ENCODE peak calls at places on chromosomes 1 and 21, in eight cellular contexts. A, Z, I, J, B, P, M and O are unnamed samples. For H3K4me1, the result is how much of the 10 kb centered on the place peaks cover.

GRCh38 chr1:222136869-222137268 is 395.0 kb upstream of the DUSP10 start:
- DNase-seq in A (no peak), Z (no peak), I (no peak), J (no peak), B (no peak), P (no peak), M (no peak), O (no peak)

GRCh38 chr1:228810385-228810784 is 75.1 kb downstream of the RHOU start:
- DNase-seq in A (no peak), Z (peak), I (no peak), J (no peak), B (no peak), P (no peak), M (no peak), O (no peak)

GRCh38 chr1:216883518-216883917 is 160.3 kb upstream of the ESRRG start:
- DNase-seq in A (no peak), Z (no peak), I (no peak), J (no peak), B (no peak), P (no peak), M (no peak), O (no peak)

GRCh38 chr1:199759268-199759724 is 268.2 kb upstream of the NR5A2 start:
- DNase-seq in A (peak), Z (peak), I (no peak), J (no peak), B (peak), P (no peak), M (peak), O (no peak)

GRCh38 chr1:231962636-231963035 is 336.0 kb downstream of the DISC1 start:
- DNase-seq in A (no peak), Z (no peak), I (no peak), J (no peak), B (no peak), P (no peak), M (no peak), O (no peak)

GRCh38 chr1:43931711-43932660 is 1.6 kb upstream of the ARTN start:
- DNase-seq in A (no peak), Z (no peak), I (no peak), J (no peak), B (no peak), P (no peak), M (no peak), O (no peak)

GRCh38 chr1:182990413-182991144 is 32.6 kb upstream of the LAMC1 start:
- DNase-seq in A (no peak), Z (no peak), I (peak), J (no peak), B (peak), P (no peak), M (peak), O (no peak)

GRCh38 chr1:241883159-241883558 is 35.2 kb downstream of the EXO1 start:
- DNase-seq in A (no peak), Z (no peak), I (no peak), J (no peak), B (no peak), P (no peak), M (no peak), O (no peak)

GRCh38 chr1:208929575-208929974 is 653.9 kb upstream of the CAMK1G start:
- DNase-seq in A (no peak), Z (no peak), I (no peak), J (no peak), B (no peak), P (no peak), M (no peak), O (no peak)

GRCh38 chr1:164261691-164262240 is 297.2 kb upstream of the PBX1 start:
- DNase-seq in A (no peak), Z (no peak), I (no peak), J (no peak), B (no peak), P (no peak), M (no peak), O (no peak)

GRCh38 chr1:93988634-93989350 is 79.6 kb upstream of the GCLM start:
- DNase-seq in A (no peak), Z (no peak), I (no peak), J (no peak), B (no peak), P (no peak), M (no peak), O (no peak)

GRCh38 chr1:211547710-211548109 is 31.3 kb downstream of the SLC30A1 start:
- DNase-seq in A (no peak), Z (peak), I (no peak), J (no peak), B (no peak), P (no peak), M (no peak), O (no peak)

GRCh38 chr1:70033266-70033873 is 172.0 kb downstream of the LRRC40 start:
- DNase-seq in A (no peak), Z (no peak), I (no peak), J (no peak), B (no peak), P (no peak), M (no peak), O (no peak)

GRCh38 chr1:40030528-40031135 is 9.9 kb upstream of the CAP1 start:
- DNase-seq in A (no peak), Z (no peak), I (no peak), J (no peak), B (no peak), P (no peak), M (no peak), O (no peak)

GRCh38 chr1:222521299-222522104 is 26.4 kb downstream of the HHIPL2 start:
- DNase-seq in A (peak), Z (no peak), I (no peak), J (no peak), B (no peak), P (no peak), M (no peak), O (no peak)

GRCh38 chr1:155080250-155081228 is 1.9 kb downstream of the EFNA3 start:
- DNase-seq in A (no peak), Z (no peak), I (no peak), J (no peak), B (no peak), P (no peak), M (no peak), O (peak)

GRCh38 chr1:58718435-58718834 is 18.6 kb upstream of the MYSM1 start:
- DNase-seq in A (no peak), Z (no peak), I (no peak), J (no peak), B (no peak), P (no peak), M (peak), O (no peak)

GRCh38 chr1:161506336-161507223 is 1.3 kb downstream of the FCGR2A start:
- DNase-seq in A (no peak), Z (no peak), I (no peak), J (no peak), B (no peak), P (no peak), M (peak), O (no peak)

GRCh38 chr1:241611063-241611462 is 29.1 kb downstream of the CHML start:
- DNase-seq in A (peak), Z (no peak), I (peak), J (no peak), B (peak), P (no peak), M (peak), O (no peak)

GRCh38 chr1:236222616-236223015 is 59.1 kb downstream of the ERO1B start:
- DNase-seq in A (no peak), Z (no peak), I (no peak), J (no peak), B (no peak), P (no peak), M (no peak), O (no peak)

GRCh38 chr1:164858233-164858632 is 299.2 kb downstream of the PBX1 start:
- DNase-seq in A (no peak), Z (no peak), I (no peak), J (no peak), B (no peak), P (peak), M (no peak), O (no peak)

GRCh38 chr1:10824821-10825540 is 28.5 kb upstream of the CASZ1 start:
- DNase-seq in A (peak), Z (no peak), I (no peak), J (peak), B (peak), P (no peak), M (peak), O (no peak)

GRCh38 chr1:54695221-54695620 is 20.4 kb upstream of the TTC4 start:
- DNase-seq in A (no peak), Z (no peak), I (no peak), J (no peak), B (no peak), P (no peak), M (no peak), O (no peak)

GRCh38 chr1:147762233-147763024 is 2.0 kb upstream of the GJA5 start:
- DNase-seq in A (no peak), Z (no peak), I (no peak), J (no peak), B (no peak), P (no peak), M (peak), O (no peak)

GRCh38 chr1:24392982-24393645 is 20.5 kb downstream of the STPG1 start:
- DNase-seq in A (no peak), Z (no peak), I (no peak), J (no peak), B (no peak), P (no peak), M (peak), O (no peak)

GRCh38 chr1:32953495-32953894 is 11.1 kb downstream of the RNF19B start:
- DNase-seq in A (peak), Z (no peak), I (no peak), J (no peak), B (no peak), P (no peak), M (peak), O (no peak)

GRCh38 chr21:33640697-33641338 is 723 bp downstream of the CRYZL1 start:
- DNase-seq in A (peak), Z (no peak), I (no peak), J (no peak), B (peak), P (no peak), M (no peak), O (no peak)

GRCh38 chr1:6373961-6374720 is 19.4 kb downstream of the ACOT7 start:
- DNase-seq in A (no peak), Z (no peak), I (no peak), J (no peak), B (no peak), P (no peak), M (no peak), O (no peak)

GRCh38 chr1:45685308-45686080 is 839 bp downstream of the GPBP1L1 start:
- DNase-seq in A (peak), Z (no peak), I (peak), J (no peak), B (no peak), P (no peak), M (peak), O (no peak)

GRCh38 chr1:200096774-200097173 is 69.3 kb downstream of the NR5A2 start:
- DNase-seq in A (no peak), Z (no peak), I (no peak), J (no peak), B (no peak), P (no peak), M (no peak), O (no peak)

GRCh38 chr1:17118706-17119075 is 560 bp downstream of the PADI2 start:
- DNase-seq in A (no peak), Z (no peak), I (no peak), J (no peak), B (no peak), P (no peak), M (no peak), O (no peak)

GRCh38 chr21:35578350-35578782 is 482.0 kb downstream of the SETD4 start:
- DNase-seq in A (no peak), Z (no peak), I (no peak), J (no peak), B (no peak), P (no peak), M (no peak), O (no peak)
- H3K4me1 ChIP-seq in A (under half), Z (under half), I (under half), J (under half), B (under half), P (under half), M (under half), O (under half)

GRCh38 chr21:42975886-42976608 is 1.7 kb downstream of the PKNOX1 start:
- DNase-seq in A (no peak), Z (no peak), I (no peak), J (no peak), B (no peak), P (no peak), M (no peak), O (no peak)

GRCh38 chr21:42971897-42972275 is 2.5 kb upstream of the PKNOX1 start:
- DNase-seq in A (no peak), Z (peak), I (no peak), J (no peak), B (no peak), P (no peak), M (no peak), O (no peak)

GRCh38 chr21:42973309-42973990 is 912 bp upstream of the PKNOX1 start:
- DNase-seq in A (no peak), Z (no peak), I (peak), J (peak), B (no peak), P (no peak), M (no peak), O (peak)

GRCh38 chr21:42974832-42975820 is 764 bp downstream of the PKNOX1 start:
- DNase-seq in A (peak), Z (peak), I (peak), J (no peak), B (no peak), P (peak), M (peak), O (peak)

DNA sequence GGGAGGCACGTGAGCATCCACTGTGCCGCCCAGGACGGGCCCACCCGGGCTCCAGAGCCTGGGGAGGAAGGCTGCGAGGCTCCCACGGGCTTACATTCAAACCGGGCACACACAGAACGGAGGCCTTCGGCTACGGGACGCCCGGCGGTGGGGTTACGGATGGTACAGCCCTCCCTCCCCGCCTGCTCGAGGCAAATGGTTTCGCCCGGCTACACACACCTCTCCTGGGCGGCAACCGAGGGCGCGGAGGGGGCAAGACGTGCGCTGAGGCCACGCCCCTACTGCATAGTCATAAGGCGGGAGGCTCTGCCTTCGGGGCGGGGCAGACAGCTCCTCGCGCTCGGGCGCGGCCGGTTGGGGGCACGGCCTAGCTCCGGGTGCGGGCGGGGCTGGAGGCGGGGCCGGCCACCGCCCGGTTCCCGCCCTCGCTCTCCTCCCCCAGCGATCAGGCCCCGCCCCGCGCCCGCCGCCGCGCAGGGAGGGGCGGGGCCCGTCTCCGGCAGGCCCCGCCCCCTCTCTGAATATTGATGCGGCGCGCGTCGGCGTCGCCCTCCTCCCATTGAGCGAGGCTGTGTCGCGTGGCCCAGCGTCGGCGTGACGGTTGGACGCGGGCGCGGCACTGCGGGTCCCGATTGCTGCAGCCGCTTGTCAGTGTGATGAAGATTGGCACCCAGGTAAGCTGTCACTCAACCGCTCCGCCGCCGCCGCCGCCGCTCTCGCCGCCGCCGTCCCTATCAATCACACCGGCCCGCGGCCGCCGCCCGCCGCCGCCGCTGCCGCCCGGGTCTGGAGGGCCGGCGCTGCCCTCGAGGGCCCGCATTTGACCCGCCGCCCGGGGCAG is at the start of gene PKNOX1:
- DNase-seq in A (peak), Z (peak), I (peak), J (peak), B (peak), P (peak), M (peak), O (peak)
- TF ChIP-seq POLR2A in A (peak), Z (peak), I (peak), J (peak), B (peak), P (peak), M (no peak), O (peak)

GRCh38 chr1:4028139-4028501 is 128.0 kb upstream of the C1orf174 start:
- DNase-seq in A (no peak), Z (no peak), I (no peak), J (no peak), B (no peak), P (no peak), M (no peak), O (no peak)
- H3K4me1 ChIP-seq in A (under half), Z (under half), I (under half), J (under half), B (under half), P (under half), M (under half), O (under half)

GRCh38 chr1:230068952-230069684 is 2.1 kb downstream of the GALNT2 start:
- DNase-seq in A (no peak), Z (peak), I (no peak), J (no peak), B (no peak), P (no peak), M (no peak), O (no peak)

GRCh38 chr1:230066466-230067404 is at the start of gene GALNT2:
- DNase-seq in A (peak), Z (peak), I (peak), J (peak), B (peak), P (peak), M (peak), O (peak)

GRCh38 chr1:230069813-230070212 is 2.8 kb downstream of the GALNT2 start:
- DNase-seq in A (no peak), Z (peak), I (no peak), J (no peak), B (no peak), P (no peak), M (no peak), O (no peak)

GRCh38 chr1:230067441-230067870 is 418 bp downstream of the GALNT2 start:
- DNase-seq in A (peak), Z (no peak), I (peak), J (peak), B (no peak), P (peak), M (peak), O (peak)

GRCh38 chr1:230067871-230068814 is 1.1 kb downstream of the GALNT2 start:
- DNase-seq in A (no peak), Z (peak), I (no peak), J (peak), B (no peak), P (peak), M (peak), O (peak)
- TF ChIP-seq POLR2A in A (no peak), Z (no peak), I (no peak), J (no peak), B (no peak), P (no peak), M (no peak), O (no peak)

DNA sequence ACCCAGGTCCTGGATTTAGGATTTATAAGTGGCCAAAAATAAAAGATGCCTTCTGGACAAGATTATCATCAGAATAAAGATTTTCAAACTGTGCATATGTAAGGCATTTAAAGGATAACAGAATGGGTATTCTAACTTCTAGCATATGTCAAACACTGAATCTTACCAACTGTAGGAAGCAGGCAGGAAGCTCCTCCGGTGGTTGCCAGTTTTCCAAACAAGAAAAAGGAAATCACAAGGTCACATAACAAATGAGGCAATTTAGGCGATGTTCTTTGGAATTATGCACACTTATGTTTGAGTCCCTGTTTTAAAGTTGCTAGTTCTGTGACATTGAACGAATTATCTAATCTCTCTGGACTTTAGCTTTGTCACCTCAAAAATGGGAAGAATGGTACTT is 48.9 kb downstream of the ATP6V1G3 start:
- DNase-seq in A (no peak), Z (no peak), I (no peak), J (no peak), B (no peak), P (no peak), M (peak), O (no peak)
- H3K4me1 ChIP-seq in A (under half), Z (under half), I (under half), J (under half), B (under half), P (under half), M (under half), O (under half)

GRCh38 chr1:167592475-167592874 is 37.6 kb upstream of the RCSD1 start:
- DNase-seq in A (no peak), Z (no peak), I (no peak), J (no peak), B (no peak), P (no peak), M (no peak), O (no peak)

GRCh38 chr1:167599839-167600581 is 30.0 kb upstream of the RCSD1 start:
- DNase-seq in A (peak), Z (peak), I (peak), J (no peak), B (peak), P (peak), M (peak), O (no peak)

GRCh38 chr1:167593860-167594259 is 36.2 kb upstream of the RCSD1 start:
- DNase-seq in A (no peak), Z (no peak), I (no peak), J (no peak), B (no peak), P (no peak), M (no peak), O (no peak)

GRCh38 chr1:167594827-167595226 is 35.2 kb upstream of the RCSD1 start:
- DNase-seq in A (no peak), Z (no peak), I (no peak), J (no peak), B (no peak), P (no peak), M (no peak), O (no peak)
- TF ChIP-seq POLR2A in A (no peak), Z (no peak), I (no peak), J (no peak), B (no peak), P (no peak), M (no peak), O (no peak)

DNA sequence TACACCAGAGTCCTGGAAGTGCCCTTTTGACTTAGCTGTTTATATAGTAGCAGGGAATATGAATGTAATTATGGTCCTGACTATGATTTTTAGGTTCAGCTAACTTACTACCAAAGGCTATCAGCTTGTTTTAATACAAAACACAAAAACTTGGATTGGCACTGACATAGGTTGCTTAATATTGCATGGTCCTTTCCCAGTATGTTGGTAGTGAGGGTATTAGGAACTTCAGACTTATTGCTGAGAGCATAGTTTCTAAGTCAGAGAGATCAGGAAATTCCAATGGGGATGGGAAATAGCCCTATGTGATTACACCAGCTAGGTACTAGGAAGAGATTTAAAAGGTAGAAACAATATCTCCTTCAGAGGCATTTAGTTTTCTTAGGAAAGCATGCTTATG is 7.7 kb downstream of the ARID1A start:
- DNase-seq in A (no peak), Z (no peak), I (no peak), J (no peak), B (no peak), P (no peak), M (peak), O (no peak)
- H3K4me1 ChIP-seq in A (half or more), Z (half or more), I (half or more), J (under half), B (under half), P (half or more), M (half or more), O (under half)

GRCh38 chr21:26842976-26843911 is 2.0 kb downstream of the ADAMTS1 start:
- DNase-seq in A (peak), Z (peak), I (peak), J (peak), B (no peak), P (peak), M (peak), O (peak)
- TF ChIP-seq POLR2A in A (no peak), Z (no peak), I (peak), J (peak), B (no peak), P (no peak), M (no peak), O (peak)